ENCODE peak calls at places on chromosome X, in seven cellular contexts. One of them, this sample, is unnamed.

GRCh38 chrX:17415242-17415815 is 40.3 kb downstream of the NHS start:
- DNase-seq in SJSA1: no peak
- DNase-seq in heart right ventricle: no peak
- DNase-seq in brain microvascular endothelial cell: peak; percentile 31
- DNase-seq in heart left ventricle: no peak
- DNase-seq in astrocyte of the cerebellum: peak; percentile 75
- DNase-seq in dorsolateral prefrontal cortex: no peak
- DNase-seq in this sample: no peak

GRCh38 chrX:110026099-110026844 is 23.4 kb downstream of the TMEM164 start:
- DNase-seq in astrocyte of the cerebellum: no peak
- DNase-seq in brain microvascular endothelial cell: no peak
- DNase-seq in dorsolateral prefrontal cortex: no peak
- DNase-seq in heart right ventricle: no peak
- DNase-seq in SJSA1: no peak
- DNase-seq in heart left ventricle: no peak
- DNase-seq in this sample: no peak

GRCh38 chrX:281166-281999 is at the start of gene PLCXD1:
- DNase-seq in astrocyte of the cerebellum: peak; percentile 24
- DNase-seq in SJSA1: peak; percentile 44
- DNase-seq in heart right ventricle: no peak
- DNase-seq in brain microvascular endothelial cell: no peak
- DNase-seq in heart left ventricle: peak; percentile 8
- DNase-seq in dorsolateral prefrontal cortex: no peak
- DNase-seq in this sample: peak; percentile 52

GRCh38 chrX:147602297-147602696 is 309.4 kb upstream of the FMR1 start:
- DNase-seq in brain microvascular endothelial cell: no peak
- DNase-seq in astrocyte of the cerebellum: no peak
- DNase-seq in heart left ventricle: no peak
- DNase-seq in SJSA1: no peak
- DNase-seq in heart right ventricle: no peak
- DNase-seq in dorsolateral prefrontal cortex: no peak
- DNase-seq in this sample: no peak

GRCh38 chrX:134685662-134686061 is 27.4 kb upstream of the PLAC1 start:
- DNase-seq in heart right ventricle: no peak
- DNase-seq in dorsolateral prefrontal cortex: no peak
- DNase-seq in heart left ventricle: no peak
- DNase-seq in brain microvascular endothelial cell: peak; percentile 51
- DNase-seq in SJSA1: no peak
- DNase-seq in astrocyte of the cerebellum: no peak
- DNase-seq in this sample: no peak

GRCh38 chrX:115023139-115023538 is 5.7 kb upstream of the IL13RA2 start:
- DNase-seq in SJSA1: no peak
- DNase-seq in heart right ventricle: no peak
- DNase-seq in astrocyte of the cerebellum: peak; percentile 24
- DNase-seq in heart left ventricle: no peak
- DNase-seq in dorsolateral prefrontal cortex: no peak
- DNase-seq in brain microvascular endothelial cell: peak; percentile 59
- DNase-seq in this sample: no peak

GRCh38 chrX:8042304-8042703 is 115.1 kb upstream of the PNPLA4 start:
- DNase-seq in brain microvascular endothelial cell: no peak
- DNase-seq in heart left ventricle: no peak
- DNase-seq in astrocyte of the cerebellum: no peak
- DNase-seq in dorsolateral prefrontal cortex: no peak
- DNase-seq in SJSA1: no peak
- DNase-seq in heart right ventricle: no peak
- DNase-seq in this sample: no peak

GRCh38 chrX:77785400-77785745 is 643 bp downstream of the ATRX start:
- DNase-seq in heart left ventricle: peak; percentile 10
- DNase-seq in brain microvascular endothelial cell: no peak
- DNase-seq in dorsolateral prefrontal cortex: no peak
- DNase-seq in SJSA1: no peak
- DNase-seq in astrocyte of the cerebellum: no peak
- DNase-seq in heart right ventricle: peak; percentile 4
- DNase-seq in this sample: no peak

GRCh38 chrX:79169484-79169883 is 25.0 kb downstream of the GPR174 start:
- DNase-seq in heart left ventricle: no peak
- DNase-seq in astrocyte of the cerebellum: no peak
- DNase-seq in dorsolateral prefrontal cortex: no peak
- DNase-seq in brain microvascular endothelial cell: no peak
- DNase-seq in SJSA1: no peak
- DNase-seq in heart right ventricle: no peak
- DNase-seq in this sample: no peak

GRCh38 chrX:121479406-121479805 is 432.0 kb downstream of the GLUD2 start:
- DNase-seq in heart left ventricle: no peak
- DNase-seq in SJSA1: no peak
- DNase-seq in astrocyte of the cerebellum: no peak
- DNase-seq in heart right ventricle: no peak
- DNase-seq in brain microvascular endothelial cell: peak; percentile 0
- DNase-seq in dorsolateral prefrontal cortex: no peak
- DNase-seq in this sample: no peak

GRCh38 chrX:69032601-69033000 is 132.7 kb downstream of the PJA1 start:
- DNase-seq in heart right ventricle: no peak
- DNase-seq in heart left ventricle: no peak
- DNase-seq in SJSA1: no peak
- DNase-seq in dorsolateral prefrontal cortex: no peak
- DNase-seq in astrocyte of the cerebellum: no peak
- DNase-seq in brain microvascular endothelial cell: no peak
- DNase-seq in this sample: no peak

GRCh38 chrX:149493567-149494562 is 11.2 kb downstream of the IDS start:
- DNase-seq in astrocyte of the cerebellum: no peak
- DNase-seq in SJSA1: no peak
- DNase-seq in heart left ventricle: peak; percentile 33
- DNase-seq in dorsolateral prefrontal cortex: no peak
- DNase-seq in brain microvascular endothelial cell: no peak
- DNase-seq in heart right ventricle: peak; percentile 41
- DNase-seq in this sample: no peak

GRCh38 chrX:96689951-96690350 is 5.3 kb downstream of the DIAPH2 start:
- DNase-seq in brain microvascular endothelial cell: no peak
- DNase-seq in SJSA1: no peak
- DNase-seq in heart left ventricle: no peak
- DNase-seq in dorsolateral prefrontal cortex: no peak
- DNase-seq in astrocyte of the cerebellum: no peak
- DNase-seq in heart right ventricle: no peak
- DNase-seq in this sample: no peak

GRCh38 chrX:120638619-120639018 is 8.8 kb upstream of the C1GALT1C1 start:
- DNase-seq in heart left ventricle: no peak
- DNase-seq in dorsolateral prefrontal cortex: no peak
- DNase-seq in brain microvascular endothelial cell: no peak
- DNase-seq in heart right ventricle: no peak
- DNase-seq in astrocyte of the cerebellum: no peak
- DNase-seq in SJSA1: no peak
- DNase-seq in this sample: no peak

GRCh38 chrX:40097101-40097491 is 662 bp downstream of the BCOR start:
- DNase-seq in heart right ventricle: peak; percentile 20
- DNase-seq in brain microvascular endothelial cell: no peak
- DNase-seq in dorsolateral prefrontal cortex: no peak
- DNase-seq in astrocyte of the cerebellum: no peak
- DNase-seq in heart left ventricle: no peak
- DNase-seq in SJSA1: no peak
- DNase-seq in this sample: no peak

GRCh38 chrX:110045988-110046387 is 43.1 kb downstream of the TMEM164 start:
- DNase-seq in SJSA1: no peak
- DNase-seq in astrocyte of the cerebellum: no peak
- DNase-seq in brain microvascular endothelial cell: peak; percentile 5
- DNase-seq in heart right ventricle: no peak
- DNase-seq in heart left ventricle: no peak
- DNase-seq in dorsolateral prefrontal cortex: no peak
- DNase-seq in this sample: no peak

GRCh38 chrX:104833401-104833800 is 267.4 kb downstream of the IL1RAPL2 start:
- DNase-seq in brain microvascular endothelial cell: no peak
- DNase-seq in SJSA1: no peak
- DNase-seq in astrocyte of the cerebellum: peak; percentile 62
- DNase-seq in dorsolateral prefrontal cortex: no peak
- DNase-seq in heart left ventricle: no peak
- DNase-seq in heart right ventricle: no peak
- DNase-seq in this sample: no peak

GRCh38 chrX:150544835-150545790 is 23.3 kb upstream of the MTM1 start:
- DNase-seq in SJSA1: no peak
- DNase-seq in brain microvascular endothelial cell: no peak
- DNase-seq in heart right ventricle: no peak
- DNase-seq in astrocyte of the cerebellum: no peak
- DNase-seq in dorsolateral prefrontal cortex: no peak
- DNase-seq in heart left ventricle: peak; percentile 24
- DNase-seq in this sample: no peak

DNA sequence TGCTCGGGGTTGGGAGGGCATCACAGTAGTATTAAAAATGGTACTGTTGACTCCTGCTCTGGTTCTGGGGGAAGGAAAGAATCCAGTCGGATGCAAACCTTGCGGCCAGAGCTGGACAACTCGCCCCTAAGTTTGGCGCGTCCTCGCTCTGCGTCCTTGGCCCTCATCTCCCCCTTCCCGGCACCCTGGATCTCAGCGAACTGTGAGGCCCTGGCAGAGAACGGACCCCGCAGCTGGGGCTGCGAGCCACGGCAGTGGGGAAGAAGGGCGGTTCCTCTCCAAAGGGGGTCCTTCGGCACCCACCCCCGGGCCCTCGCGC is 14.0 kb downstream of the ARHGEF6 start:
- DNase-seq in brain microvascular endothelial cell: no peak
- DNase-seq in SJSA1: no peak
- DNase-seq in heart right ventricle: no peak
- DNase-seq in dorsolateral prefrontal cortex: no peak
- DNase-seq in astrocyte of the cerebellum: no peak
- DNase-seq in heart left ventricle: peak; percentile 11
- DNase-seq in this sample: no peak
- H3K4me3 ChIP-seq in brain microvascular endothelial cell: peak overlapping the region; percentile 59
- H3K4me3 ChIP-seq in SJSA1: peak overlapping the region; percentile 69
- H3K4me3 ChIP-seq in heart right ventricle: peak overlapping the region; percentile 60
- H3K4me3 ChIP-seq in dorsolateral prefrontal cortex: peak overlapping the region; percentile 15
- H3K4me3 ChIP-seq in astrocyte of the cerebellum: peak overlapping the region; percentile 49
- H3K4me3 ChIP-seq in heart left ventricle: peak overlapping the region; percentile 54
- H3K4me3 ChIP-seq in this sample: peak overlapping the region; percentile 72

DNA sequence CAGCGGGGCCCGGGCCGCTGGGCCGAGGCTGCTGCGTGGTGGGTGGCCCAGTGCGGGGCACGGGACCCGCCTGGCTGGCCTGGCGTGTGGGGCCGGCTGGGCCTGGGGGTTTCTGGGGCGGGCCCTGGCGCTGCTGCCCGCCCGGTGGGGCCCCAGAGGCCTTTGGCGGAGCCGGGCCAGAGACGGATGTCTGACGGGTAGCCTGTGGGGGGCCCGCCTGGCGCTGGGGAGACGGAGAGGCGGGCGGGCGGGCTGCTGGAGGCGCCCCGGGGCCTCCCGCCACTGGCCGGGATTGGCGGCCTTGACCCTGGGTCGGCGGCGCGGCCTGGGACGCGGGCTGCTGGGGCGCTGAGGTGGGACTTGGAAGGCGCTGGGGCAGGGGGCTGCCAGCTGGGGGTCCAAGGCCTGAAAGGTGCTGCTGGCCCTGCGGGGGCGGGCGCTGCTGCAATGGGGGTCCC is 8.1 kb upstream of the TIMP1 start:
- DNase-seq in astrocyte of the cerebellum: no peak
- DNase-seq in dorsolateral prefrontal cortex: no peak
- DNase-seq in SJSA1: peak; percentile 68
- DNase-seq in brain microvascular endothelial cell: no peak
- DNase-seq in heart right ventricle: no peak
- DNase-seq in heart left ventricle: no peak
- DNase-seq in this sample: no peak
- H3K4me3 ChIP-seq in astrocyte of the cerebellum: no peak overlapping the region
- H3K4me3 ChIP-seq in dorsolateral prefrontal cortex: no peak overlapping the region
- H3K4me3 ChIP-seq in SJSA1: peak overlapping the region; percentile 43
- H3K4me3 ChIP-seq in brain microvascular endothelial cell: peak overlapping the region; percentile 30
- H3K4me3 ChIP-seq in heart right ventricle: no peak overlapping the region
- H3K4me3 ChIP-seq in heart left ventricle: peak overlapping the region; percentile 30
- H3K4me3 ChIP-seq in this sample: peak overlapping the region; percentile 26

DNA sequence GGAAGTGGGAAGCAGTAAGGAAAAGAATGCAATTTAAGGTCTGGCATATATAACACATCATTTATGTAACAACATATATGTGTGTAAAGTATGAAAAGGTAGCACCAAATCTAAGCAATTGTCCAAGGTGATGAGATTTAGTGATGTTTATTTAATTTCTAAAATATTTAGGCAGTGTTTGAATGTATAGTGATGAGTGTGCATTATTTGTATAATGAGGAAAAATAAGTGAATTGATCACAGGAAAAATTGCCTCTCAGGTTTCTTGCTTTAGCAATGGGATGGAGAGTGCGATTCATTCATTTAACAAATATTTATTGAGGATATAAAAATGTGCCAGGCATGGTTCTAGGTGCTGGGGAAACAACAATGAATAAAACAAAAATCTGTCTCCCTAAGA is 2.2 kb upstream of the MAGED1 start:
- DNase-seq in SJSA1: no peak
- DNase-seq in dorsolateral prefrontal cortex: no peak
- DNase-seq in heart right ventricle: no peak
- DNase-seq in brain microvascular endothelial cell: no peak
- DNase-seq in astrocyte of the cerebellum: no peak
- DNase-seq in heart left ventricle: no peak
- DNase-seq in this sample: no peak
- H3K4me3 ChIP-seq in SJSA1: no peak overlapping the region
- H3K4me3 ChIP-seq in dorsolateral prefrontal cortex: no peak overlapping the region
- H3K4me3 ChIP-seq in heart right ventricle: no peak overlapping the region
- H3K4me3 ChIP-seq in brain microvascular endothelial cell: no peak overlapping the region
- H3K4me3 ChIP-seq in astrocyte of the cerebellum: no peak overlapping the region
- H3K4me3 ChIP-seq in heart left ventricle: no peak overlapping the region
- H3K4me3 ChIP-seq in this sample: no peak overlapping the region

GRCh38 chrX:138485224-138485623 is 226.3 kb downstream of the FGF13 start:
- DNase-seq in brain microvascular endothelial cell: no peak
- DNase-seq in SJSA1: no peak
- DNase-seq in astrocyte of the cerebellum: no peak
- DNase-seq in heart left ventricle: no peak
- DNase-seq in dorsolateral prefrontal cortex: no peak
- DNase-seq in heart right ventricle: no peak
- DNase-seq in this sample: no peak
- H3K4me3 ChIP-seq in brain microvascular endothelial cell: no peak overlapping the region
- H3K4me3 ChIP-seq in SJSA1: no peak overlapping the region
- H3K4me3 ChIP-seq in astrocyte of the cerebellum: no peak overlapping the region
- H3K4me3 ChIP-seq in heart left ventricle: no peak overlapping the region
- H3K4me3 ChIP-seq in dorsolateral prefrontal cortex: no peak overlapping the region
- H3K4me3 ChIP-seq in heart right ventricle: no peak overlapping the region
- H3K4me3 ChIP-seq in this sample: no peak overlapping the region

DNA sequence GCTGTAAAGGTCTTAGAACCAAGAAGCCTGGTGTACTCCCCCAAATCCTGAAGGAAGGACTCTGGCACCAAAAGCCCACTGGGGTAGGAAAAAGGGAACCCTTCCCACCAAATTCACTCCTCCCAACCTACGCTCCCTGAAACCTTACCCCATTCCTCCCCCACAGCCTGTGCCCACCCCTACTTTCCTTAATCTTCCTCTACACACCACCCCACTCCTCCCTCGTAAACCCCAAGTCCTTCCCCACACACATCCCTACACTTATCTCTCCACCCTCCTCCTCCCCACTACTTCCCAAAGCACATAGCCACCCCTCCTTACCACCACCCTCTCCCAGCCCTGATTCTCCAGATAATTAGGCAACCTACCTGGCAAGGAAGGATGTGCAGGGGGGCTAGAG is 1.7 kb downstream of the ZMYM3 start:
- DNase-seq in heart right ventricle: no peak
- DNase-seq in SJSA1: no peak
- DNase-seq in astrocyte of the cerebellum: no peak
- DNase-seq in heart left ventricle: no peak
- DNase-seq in dorsolateral prefrontal cortex: no peak
- DNase-seq in brain microvascular endothelial cell: no peak
- DNase-seq in this sample: no peak
- H3K4me3 ChIP-seq in heart right ventricle: no peak overlapping the region
- H3K4me3 ChIP-seq in SJSA1: no peak overlapping the region
- H3K4me3 ChIP-seq in astrocyte of the cerebellum: peak overlapping the region; percentile 80
- H3K4me3 ChIP-seq in heart left ventricle: no peak overlapping the region
- H3K4me3 ChIP-seq in dorsolateral prefrontal cortex: no peak overlapping the region
- H3K4me3 ChIP-seq in brain microvascular endothelial cell: no peak overlapping the region
- H3K4me3 ChIP-seq in this sample: no peak overlapping the region

GRCh38 chrX:72018277-72019112 is 107.8 kb downstream of the NHSL2 start:
- DNase-seq in astrocyte of the cerebellum: peak; percentile 63
- DNase-seq in dorsolateral prefrontal cortex: peak; percentile 78
- DNase-seq in SJSA1: peak; percentile 86
- DNase-seq in heart right ventricle: peak; percentile 82
- DNase-seq in brain microvascular endothelial cell: peak; percentile 81
- DNase-seq in heart left ventricle: peak; percentile 85
- DNase-seq in this sample: peak; percentile 94
- H3K4me3 ChIP-seq in astrocyte of the cerebellum: no peak overlapping the region
- H3K4me3 ChIP-seq in dorsolateral prefrontal cortex: no peak overlapping the region
- H3K4me3 ChIP-seq in SJSA1: peak overlapping the region; percentile 14
- H3K4me3 ChIP-seq in heart right ventricle: no peak overlapping the region
- H3K4me3 ChIP-seq in brain microvascular endothelial cell: no peak overlapping the region
- H3K4me3 ChIP-seq in heart left ventricle: no peak overlapping the region
- H3K4me3 ChIP-seq in this sample: peak overlapping the region; percentile 40